ENCODE peak calls at places on chromosomes 3 and 15, in eight cellular contexts. I is stimulated activated CD4-positive, alpha-beta T cell treated with anti-CD3 and anti-CD28 coated beads, Interleukin-1b, Interleukin-23, amount 100 ng/mL, for 4 hours; V is NCI-H1105; Y is GM12865; T is CD8-positive, alpha-beta T cell; N is RPMI8226; S is HuH-7; W is upper lobe of right lung. B is an unnamed sample.

GRCh38 chr3:159945930-159946329 is 42.7 kb upstream of the IL12A start:
- DNase-seq in S (no peak), T (no peak), V (no peak), N (no peak), Y (no peak), W (no peak), I (no peak), B (no peak)

GRCh38 chr3:196941846-196942225 is 492 bp downstream of the NCBP2 start:
- DNase-seq in Y (peak; percentile 67), T (peak; percentile 30), S (peak; percentile 45), V (peak; percentile 56), I (peak; percentile 52), N (peak; percentile 56), W (peak; percentile 81), B (peak; percentile 51)

GRCh38 chr3:58625196-58625595 is 41.4 kb downstream of the FAM3D start:
- DNase-seq in Y (no peak), I (no peak), V (no peak), S (no peak), N (no peak), W (no peak), T (no peak), B (no peak)

GRCh38 chr3:166190360-166190759 is 353.1 kb upstream of the BCHE start:
- DNase-seq in N (no peak), I (no peak), T (no peak), S (no peak), W (no peak), V (no peak), Y (no peak), B (no peak)

GRCh38 chr15:67825880-67826716 is 789 bp downstream of the SKOR1 start:
- DNase-seq in S (no peak), W (no peak), V (no peak), N (no peak), Y (no peak), T (no peak), I (no peak), B (no peak)

GRCh38 chr3:18438586-18438985 is 13.4 kb upstream of the SATB1 start:
- DNase-seq in W (peak; percentile 59), Y (no peak), V (no peak), T (peak; percentile 35), I (no peak), N (no peak), S (no peak), B (no peak)

GRCh38 chr15:82942691-82943090 is 9.8 kb downstream of the HOMER2 start:
- DNase-seq in W (peak; percentile 87), I (no peak), V (no peak), Y (no peak), T (no peak), S (no peak), N (no peak), B (no peak)

GRCh38 chr15:74156678-74157411 is 16.7 kb upstream of the ISLR start:
- DNase-seq in Y (peak; percentile 61), W (no peak), N (no peak), S (no peak), T (no peak), V (no peak), I (no peak), B (peak; percentile 86)

GRCh38 chr3:142863965-142864924 is 24.6 kb downstream of the PCOLCE2 start:
- DNase-seq in V (no peak), T (no peak), Y (no peak), I (no peak), N (peak; percentile 69), S (no peak), W (no peak), B (no peak)

GRCh38 chr3:43178891-43179366 is 73.0 kb upstream of the POMGNT2 start:
- DNase-seq in W (no peak), T (no peak), Y (no peak), I (no peak), S (peak; percentile 66), V (no peak), N (peak; percentile 62), B (no peak)

GRCh38 chr3:158936530-158937113 is 134.8 kb downstream of the MFSD1 start:
- DNase-seq in Y (no peak), I (no peak), N (no peak), W (no peak), S (no peak), T (no peak), V (peak; percentile 20), B (peak; percentile 12)

GRCh38 chr3:145767909-145768308 is 393.1 kb downstream of the PLOD2 start:
- DNase-seq in N (no peak), T (no peak), I (no peak), Y (no peak), V (peak; percentile 16), S (no peak), W (no peak), B (no peak)

GRCh38 chr3:125351814-125352456 is 23.2 kb downstream of the ZNF148 start:
- DNase-seq in S (no peak), T (no peak), V (no peak), I (no peak), N (no peak), W (no peak), Y (peak; percentile 56), B (no peak)

GRCh38 chr15:67479781-67480180 is 41.1 kb upstream of the C15orf61 start:
- DNase-seq in S (no peak), N (no peak), W (no peak), T (no peak), I (no peak), Y (no peak), V (no peak), B (no peak)

GRCh38 chr3:61841111-61841845 is 279.9 kb downstream of the PTPRG start:
- DNase-seq in S (no peak), Y (no peak), I (no peak), V (no peak), N (no peak), T (no peak), W (no peak), B (no peak)

GRCh38 chr3:134007819-134008218 is 21.9 kb downstream of the SLCO2A1 start:
- DNase-seq in V (no peak), I (no peak), Y (no peak), N (no peak), W (no peak), S (no peak), T (no peak), B (no peak)

GRCh38 chr15:72835289-72835890 is 51.8 kb upstream of the ADPGK start:
- DNase-seq in W (no peak), V (peak; percentile 4), S (peak; percentile 37), Y (peak; percentile 8), I (no peak), T (no peak), N (peak; percentile 24), B (no peak)

GRCh38 chr3:13006216-13006990 is 66.8 kb downstream of the IQSEC1 start:
- DNase-seq in S (no peak), V (no peak), I (no peak), Y (no peak), T (no peak), N (no peak), W (no peak), B (no peak)

GRCh38 chr15:67927501-67928156 is 87.8 kb upstream of the RNU6-1 start:
- DNase-seq in T (no peak), S (no peak), W (peak; percentile 86), I (no peak), V (no peak), Y (no peak), N (no peak), B (no peak)

GRCh38 chr3:98823791-98824190 is 60.7 kb downstream of the ST3GAL6 start:
- DNase-seq in I (no peak), Y (no peak), T (no peak), N (no peak), W (no peak), V (no peak), S (no peak), B (no peak)

GRCh38 chr3:156174229-156174847 is 54.0 kb downstream of the KCNAB1 start:
- DNase-seq in V (no peak), I (no peak), S (no peak), T (no peak), N (no peak), W (no peak), Y (peak; percentile 14), B (peak; percentile 36)